ENCODE peak calls at places on chromosomes 11 and 22, in four cellular contexts. One of them, this sample, is unnamed.

GRCh38 chr11:77332259-77332658 is 30.8 kb upstream of the GDPD4 start:
- DNase-seq in natural killer cell: no peak
- DNase-seq in glutamatergic neuron: no peak
- DNase-seq in MCF 10A: no peak
- DNase-seq in this sample: no peak

GRCh38 chr11:27291954-27292641 is 70.9 kb downstream of the CCDC34 start:
- DNase-seq in MCF 10A: no peak
- DNase-seq in glutamatergic neuron: no peak
- DNase-seq in natural killer cell: no peak
- DNase-seq in this sample: no peak

GRCh38 chr22:23862103-23862502 is 4.4 kb downstream of the SLC2A11 start:
- DNase-seq in glutamatergic neuron: peak; percentile 58
- DNase-seq in natural killer cell: no peak
- DNase-seq in MCF 10A: peak; percentile 62
- DNase-seq in this sample: no peak

GRCh38 chr11:12461516-12461915 is 84.1 kb downstream of the PARVA start:
- DNase-seq in MCF 10A: no peak
- DNase-seq in natural killer cell: no peak
- DNase-seq in glutamatergic neuron: no peak
- DNase-seq in this sample: no peak

GRCh38 chr11:17161515-17161914 is 46.3 kb downstream of the PIK3C2A start:
- DNase-seq in natural killer cell: no peak
- DNase-seq in MCF 10A: no peak
- DNase-seq in glutamatergic neuron: no peak
- DNase-seq in this sample: no peak

GRCh38 chr22:42977574-42977973 is 37.4 kb downstream of the PACSIN2 start:
- DNase-seq in natural killer cell: no peak
- DNase-seq in MCF 10A: no peak
- DNase-seq in glutamatergic neuron: no peak
- DNase-seq in this sample: no peak

GRCh38 chr11:73141031-73141308 is 1.1 kb downstream of the FCHSD2 start:
- DNase-seq in glutamatergic neuron: no peak
- DNase-seq in MCF 10A: no peak
- DNase-seq in natural killer cell: no peak
- DNase-seq in this sample: no peak

GRCh38 chr11:11265994-11266606 is 87.0 kb downstream of the CSNK2A3 start:
- DNase-seq in MCF 10A: peak; percentile 62
- DNase-seq in glutamatergic neuron: peak; percentile 66
- DNase-seq in natural killer cell: peak; percentile 26
- DNase-seq in this sample: no peak

GRCh38 chr11:95793111-95793510 is 2.8 kb downstream of the CEP57 start:
- DNase-seq in MCF 10A: no peak
- DNase-seq in glutamatergic neuron: no peak
- DNase-seq in natural killer cell: no peak
- DNase-seq in this sample: no peak

GRCh38 chr11:45649544-45650165 is 15.8 kb downstream of the CHST1 start:
- DNase-seq in glutamatergic neuron: no peak
- DNase-seq in MCF 10A: no peak
- DNase-seq in natural killer cell: no peak
- DNase-seq in this sample: no peak

GRCh38 chr22:37790234-37790633 is 17.5 kb upstream of the GCAT start:
- DNase-seq in natural killer cell: no peak
- DNase-seq in MCF 10A: no peak
- DNase-seq in glutamatergic neuron: no peak
- DNase-seq in this sample: no peak

GRCh38 chr11:132402056-132402684 is 1031.8 kb downstream of the NTM start:
- DNase-seq in natural killer cell: no peak
- DNase-seq in MCF 10A: no peak
- DNase-seq in glutamatergic neuron: peak; percentile 45
- DNase-seq in this sample: no peak

GRCh38 chr22:37167176-37167980 is 17.7 kb upstream of the IL2RB start:
- DNase-seq in glutamatergic neuron: peak; percentile 11
- DNase-seq in MCF 10A: no peak
- DNase-seq in natural killer cell: no peak
- DNase-seq in this sample: no peak

GRCh38 chr11:58592760-58593472 is 14.1 kb downstream of the ZFP91 start:
- DNase-seq in natural killer cell: no peak
- DNase-seq in glutamatergic neuron: no peak
- DNase-seq in MCF 10A: peak; percentile 82
- DNase-seq in this sample: no peak

GRCh38 chr11:17207317-17208256 is at the start of gene PIK3C2A:
- DNase-seq in MCF 10A: peak; percentile 95
- DNase-seq in natural killer cell: peak; percentile 95
- DNase-seq in glutamatergic neuron: peak; percentile 98
- DNase-seq in this sample: peak; percentile 90

GRCh38 chr11:104565581-104565956 is 332.7 kb downstream of the CASP12 start:
- DNase-seq in glutamatergic neuron: no peak
- DNase-seq in MCF 10A: no peak
- DNase-seq in natural killer cell: no peak
- DNase-seq in this sample: no peak

GRCh38 chr11:69201048-69201365 is 45.3 kb downstream of the SMIM38 start:
- DNase-seq in MCF 10A: no peak
- DNase-seq in natural killer cell: no peak
- DNase-seq in glutamatergic neuron: no peak
- DNase-seq in this sample: no peak

GRCh38 chr11:116420770-116421528 is 351.8 kb downstream of the BUD13 start:
- DNase-seq in MCF 10A: peak; percentile 35
- DNase-seq in natural killer cell: no peak
- DNase-seq in glutamatergic neuron: no peak
- DNase-seq in this sample: no peak

GRCh38 chr11:70786021-70786665 is 387.8 kb downstream of the CTTN start:
- DNase-seq in natural killer cell: no peak
- DNase-seq in MCF 10A: no peak
- DNase-seq in glutamatergic neuron: no peak
- DNase-seq in this sample: no peak

GRCh38 chr11:131889146-131889577 is 518.7 kb downstream of the NTM start:
- DNase-seq in glutamatergic neuron: peak; percentile 53
- DNase-seq in natural killer cell: no peak
- DNase-seq in MCF 10A: no peak
- DNase-seq in this sample: no peak

GRCh38 chr11:70481625-70482528 is 83.5 kb downstream of the CTTN start:
- DNase-seq in natural killer cell: no peak
- DNase-seq in glutamatergic neuron: no peak
- DNase-seq in MCF 10A: peak; percentile 80
- DNase-seq in this sample: no peak

GRCh38 chr11:85423331-85423730 is 203.8 kb downstream of the DLG2 start:
- DNase-seq in MCF 10A: no peak
- DNase-seq in natural killer cell: no peak
- DNase-seq in glutamatergic neuron: no peak
- DNase-seq in this sample: no peak

GRCh38 chr11:119885861-119886567 is 157.0 kb upstream of the NECTIN1 start:
- DNase-seq in glutamatergic neuron: no peak
- DNase-seq in natural killer cell: no peak
- DNase-seq in MCF 10A: no peak
- DNase-seq in this sample: no peak

GRCh38 chr22:39920134-39920743 is 19.4 kb downstream of the GRAP2 start:
- DNase-seq in MCF 10A: no peak
- DNase-seq in natural killer cell: no peak
- DNase-seq in glutamatergic neuron: no peak
- DNase-seq in this sample: no peak

GRCh38 chr11:10076458-10077141 is 217.4 kb downstream of the SBF2 start:
- DNase-seq in MCF 10A: peak; percentile 46
- DNase-seq in glutamatergic neuron: peak; percentile 67
- DNase-seq in natural killer cell: peak; percentile 18
- DNase-seq in this sample: no peak
- TF ChIP-seq CTCF in MCF 10A: peak; percentile 64
- TF ChIP-seq CTCF in glutamatergic neuron: peak; percentile 81
- TF ChIP-seq CTCF in natural killer cell: peak; percentile 46
- TF ChIP-seq CTCF in this sample: no peak

GRCh38 chr11:74697722-74698121 is 33.5 kb downstream of the CHRDL2 start:
- DNase-seq in glutamatergic neuron: no peak
- DNase-seq in MCF 10A: no peak
- DNase-seq in natural killer cell: no peak
- DNase-seq in this sample: no peak

GRCh38 chr11:74703211-74703610 is 28.0 kb downstream of the CHRDL2 start:
- DNase-seq in MCF 10A: no peak
- DNase-seq in natural killer cell: no peak
- DNase-seq in glutamatergic neuron: no peak
- DNase-seq in this sample: no peak

GRCh38 chr11:74699615-74700396 is 31.4 kb downstream of the CHRDL2 start:
- DNase-seq in MCF 10A: peak; percentile 25
- DNase-seq in natural killer cell: no peak
- DNase-seq in glutamatergic neuron: no peak
- DNase-seq in this sample: no peak

GRCh38 chr11:74702383-74703007 is 28.7 kb downstream of the CHRDL2 start:
- DNase-seq in MCF 10A: peak; percentile 78
- DNase-seq in natural killer cell: peak; percentile 36
- DNase-seq in glutamatergic neuron: peak; percentile 80
- DNase-seq in this sample: no peak

GRCh38 chr11:74701351-74701750 is 29.9 kb downstream of the CHRDL2 start:
- DNase-seq in natural killer cell: no peak
- DNase-seq in MCF 10A: peak; percentile 19
- DNase-seq in glutamatergic neuron: no peak
- DNase-seq in this sample: no peak
- TF ChIP-seq CTCF in natural killer cell: no peak
- TF ChIP-seq CTCF in MCF 10A: no peak
- TF ChIP-seq CTCF in glutamatergic neuron: no peak
- TF ChIP-seq CTCF in this sample: no peak

GRCh38 chr22:46537946-46538815 is 761 bp upstream of the CELSR1 start:
- DNase-seq in glutamatergic neuron: peak; percentile 44
- DNase-seq in MCF 10A: peak; percentile 68
- DNase-seq in natural killer cell: no peak
- DNase-seq in this sample: no peak
- TF ChIP-seq CTCF in glutamatergic neuron: no peak
- TF ChIP-seq CTCF in MCF 10A: no peak
- TF ChIP-seq CTCF in natural killer cell: no peak
- TF ChIP-seq CTCF in this sample: no peak

GRCh38 chr11:46916251-46916650 is 2.1 kb downstream of the LRP4 start:
- DNase-seq in MCF 10A: no peak
- DNase-seq in glutamatergic neuron: no peak
- DNase-seq in natural killer cell: no peak
- DNase-seq in this sample: no peak

GRCh38 chr11:46914910-46915309 is 3.4 kb downstream of the LRP4 start:
- DNase-seq in MCF 10A: no peak
- DNase-seq in natural killer cell: no peak
- DNase-seq in glutamatergic neuron: no peak
- DNase-seq in this sample: no peak

GRCh38 chr11:46917109-46918086 is 952 bp downstream of the LRP4 start:
- DNase-seq in MCF 10A: no peak
- DNase-seq in natural killer cell: no peak
- DNase-seq in glutamatergic neuron: no peak
- DNase-seq in this sample: no peak

GRCh38 chr11:46918087-46918751 is at the start of gene LRP4:
- DNase-seq in MCF 10A: no peak
- DNase-seq in natural killer cell: peak; percentile 40
- DNase-seq in glutamatergic neuron: peak; percentile 48
- DNase-seq in this sample: no peak

DNA sequence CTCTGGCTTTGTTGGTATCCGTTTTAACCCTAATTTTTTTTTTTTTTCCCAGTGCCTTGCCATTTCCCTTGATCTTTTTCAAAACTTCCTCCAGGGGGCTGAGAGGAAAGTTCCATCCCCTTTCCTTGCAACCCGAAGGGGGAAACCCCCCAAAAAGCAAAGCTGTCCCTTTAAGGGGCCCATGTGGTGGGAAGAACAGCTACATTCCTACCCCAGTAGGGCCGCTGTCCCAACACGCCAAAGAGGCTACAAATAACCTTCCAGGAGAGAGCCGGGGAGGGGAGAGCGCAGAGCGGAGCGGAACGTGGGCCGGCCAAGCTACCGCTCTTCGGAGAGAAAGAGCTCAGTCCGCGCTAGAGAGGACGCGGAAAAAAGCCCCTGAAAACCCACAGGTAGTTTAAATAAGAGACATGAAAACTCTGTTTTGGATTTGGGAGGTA is 1.7 kb downstream of the LRP4 start:
- DNase-seq in MCF 10A: peak; percentile 65
- DNase-seq in glutamatergic neuron: peak; percentile 52
- DNase-seq in natural killer cell: no peak
- DNase-seq in this sample: no peak
- TF ChIP-seq CTCF in MCF 10A: no peak
- TF ChIP-seq CTCF in glutamatergic neuron: no peak
- TF ChIP-seq CTCF in natural killer cell: no peak
- TF ChIP-seq CTCF in this sample: no peak

DNA sequence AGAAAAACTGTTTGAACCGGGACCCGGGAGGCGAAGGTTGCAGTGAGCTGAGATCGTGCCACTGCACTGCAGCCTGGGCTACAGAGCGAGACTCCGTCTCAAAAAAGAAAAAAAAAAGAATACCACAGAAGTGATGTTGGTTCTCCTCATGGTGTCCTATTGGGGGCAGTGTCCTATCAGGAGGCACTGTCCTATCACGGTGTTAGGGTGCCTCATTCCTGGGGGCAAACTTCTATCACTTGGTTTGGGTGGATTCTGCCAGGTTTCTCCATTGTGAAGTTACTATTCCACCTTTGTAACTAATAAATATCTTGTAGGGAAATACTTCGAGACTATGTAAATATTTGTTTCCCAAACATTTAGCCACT is 19.6 kb downstream of the PRR14L start:
- DNase-seq in MCF 10A: no peak
- DNase-seq in glutamatergic neuron: no peak
- DNase-seq in natural killer cell: no peak
- DNase-seq in this sample: no peak
- TF ChIP-seq CTCF in MCF 10A: no peak
- TF ChIP-seq CTCF in glutamatergic neuron: no peak
- TF ChIP-seq CTCF in natural killer cell: no peak
- TF ChIP-seq CTCF in this sample: no peak

DNA sequence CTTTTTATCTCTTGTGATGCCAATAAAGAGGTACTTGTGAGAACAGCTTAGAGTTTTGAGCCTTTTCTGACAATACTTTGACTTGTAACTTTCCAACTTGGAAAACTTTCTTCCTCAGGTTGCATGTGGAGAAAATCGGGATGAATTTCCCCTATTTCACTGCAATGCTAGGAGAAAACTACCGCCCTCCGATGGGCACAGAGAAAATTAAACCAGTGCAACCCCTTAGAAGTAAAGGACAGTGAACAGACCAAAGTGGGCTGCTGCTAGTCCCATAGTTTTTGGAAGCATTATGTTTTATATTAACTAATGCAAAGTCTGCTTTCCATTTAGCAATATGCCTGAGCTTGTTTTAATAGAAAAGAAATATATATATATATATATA is 195.5 kb upstream of the RAG2 start:
- DNase-seq in MCF 10A: peak; percentile 24
- DNase-seq in glutamatergic neuron: no peak
- DNase-seq in natural killer cell: no peak
- DNase-seq in this sample: no peak
- TF ChIP-seq CTCF in MCF 10A: no peak
- TF ChIP-seq CTCF in glutamatergic neuron: no peak
- TF ChIP-seq CTCF in natural killer cell: no peak
- TF ChIP-seq CTCF in this sample: no peak

GRCh38 chr11:60349990-60350389 is 22.9 kb downstream of the MS4A6E start:
- DNase-seq in natural killer cell: no peak
- DNase-seq in MCF 10A: no peak
- DNase-seq in glutamatergic neuron: no peak
- DNase-seq in this sample: no peak

GRCh38 chr11:60344146-60344545 is 17.1 kb downstream of the MS4A6E start:
- DNase-seq in natural killer cell: no peak
- DNase-seq in glutamatergic neuron: no peak
- DNase-seq in MCF 10A: no peak
- DNase-seq in this sample: no peak

GRCh38 chr11:60345489-60345888 is 18.4 kb downstream of the MS4A6E start:
- DNase-seq in natural killer cell: no peak
- DNase-seq in glutamatergic neuron: peak; percentile 21
- DNase-seq in MCF 10A: peak; percentile 42
- DNase-seq in this sample: no peak

GRCh38 chr11:60347084-60347797 is 20.2 kb downstream of the MS4A6E start:
- DNase-seq in glutamatergic neuron: no peak
- DNase-seq in natural killer cell: no peak
- DNase-seq in MCF 10A: no peak
- DNase-seq in this sample: no peak

GRCh38 chr11:60348116-60348515 is 21.1 kb downstream of the MS4A6E start:
- DNase-seq in natural killer cell: no peak
- DNase-seq in glutamatergic neuron: no peak
- DNase-seq in MCF 10A: no peak
- DNase-seq in this sample: no peak
- TF ChIP-seq CTCF in natural killer cell: no peak
- TF ChIP-seq CTCF in glutamatergic neuron: no peak
- TF ChIP-seq CTCF in MCF 10A: no peak
- TF ChIP-seq CTCF in this sample: no peak

This sample was measured in omental fat pad.